ENCODE peak calls at places on chromosomes 4 and X, in seven cellular contexts. Z, S, V, M, C, A and T are unnamed samples.

GRCh38 chrX:19514791-19515614 is at the start of gene MAP3K15:
- DNase-seq in Z (peak), S (no peak), V (peak), M (peak), C (no peak), A (peak), T (no peak)

GRCh38 chr4:164350086-164350485 is 403.8 kb upstream of the SMIM31 start:
- DNase-seq in Z (no peak), S (no peak), V (no peak), M (no peak), C (no peak), A (no peak), T (peak)

GRCh38 chr4:167955006-167955405 is 137.3 kb upstream of the ANXA10 start:
- DNase-seq in Z (no peak), S (no peak), V (no peak), M (no peak), C (no peak), A (no peak), T (no peak)

GRCh38 chrX:65451663-65452062 is 82.9 kb downstream of the LAS1L start:
- DNase-seq in Z (no peak), S (no peak), V (peak), M (peak), C (no peak), A (no peak), T (peak)

GRCh38 chr4:2275546-2276251 is 13.8 kb upstream of the MXD4 start:
- DNase-seq in Z (no peak), S (no peak), V (no peak), M (no peak), C (no peak), A (no peak), T (no peak)

GRCh38 chrX:71100581-71101505 is 5.2 kb downstream of the FOXO4 start:
- DNase-seq in Z (no peak), S (no peak), V (no peak), M (no peak), C (no peak), A (no peak), T (no peak)

GRCh38 chr4:113292371-113293042 is 243.1 kb downstream of the ANK2 start:
- DNase-seq in Z (no peak), S (no peak), V (no peak), M (no peak), C (no peak), A (no peak), T (no peak)

GRCh38 chrX:72317139-72317538 is 11.4 kb upstream of the CITED1 start:
- DNase-seq in Z (no peak), S (no peak), V (no peak), M (no peak), C (no peak), A (no peak), T (no peak)

GRCh38 chrX:29431895-29432294 is 783.5 kb upstream of the MAGEB2 start:
- DNase-seq in Z (no peak), S (no peak), V (no peak), M (no peak), C (no peak), A (no peak), T (no peak)

DNA sequence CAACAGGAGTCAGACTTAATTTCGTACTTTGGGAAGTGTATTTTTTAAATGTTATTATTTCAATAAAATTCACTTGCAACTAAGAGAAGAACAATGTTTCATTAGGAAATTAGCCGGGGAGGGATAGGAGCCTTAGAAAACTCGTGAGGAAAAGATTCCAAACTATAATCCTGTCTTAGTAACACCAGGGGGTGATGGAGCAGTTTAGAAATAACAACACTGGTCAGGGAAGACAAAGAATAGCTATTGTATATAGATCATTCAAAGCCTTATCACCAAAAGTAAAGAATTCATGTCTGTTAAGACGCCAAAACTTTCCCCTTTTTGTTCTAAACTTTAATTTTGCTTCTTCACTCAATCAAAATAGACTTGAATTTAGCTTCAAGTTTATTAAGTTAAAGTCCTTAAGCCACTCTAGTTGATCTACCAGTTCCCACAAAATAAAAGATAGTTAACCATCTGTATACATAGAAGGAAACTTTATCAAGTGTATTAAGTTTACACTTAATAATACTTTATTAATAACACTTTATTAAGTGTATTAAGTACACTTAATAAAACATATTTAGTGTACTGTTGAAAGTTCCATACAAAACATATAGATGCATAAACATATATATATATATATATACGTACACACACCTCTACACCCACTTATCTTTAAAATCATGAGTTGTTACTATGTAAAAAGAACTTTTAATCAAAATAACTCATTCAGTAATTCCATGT is 60.5 kb downstream of the ARAP2 start:
- DNase-seq in Z (no peak), S (no peak), V (no peak), M (no peak), C (no peak), A (no peak), T (no peak)
- H3K27ac ChIP-seq in Z (no peak), S (no peak), V (no peak), M (no peak), C (no peak), A (no peak), T (no peak)

DNA sequence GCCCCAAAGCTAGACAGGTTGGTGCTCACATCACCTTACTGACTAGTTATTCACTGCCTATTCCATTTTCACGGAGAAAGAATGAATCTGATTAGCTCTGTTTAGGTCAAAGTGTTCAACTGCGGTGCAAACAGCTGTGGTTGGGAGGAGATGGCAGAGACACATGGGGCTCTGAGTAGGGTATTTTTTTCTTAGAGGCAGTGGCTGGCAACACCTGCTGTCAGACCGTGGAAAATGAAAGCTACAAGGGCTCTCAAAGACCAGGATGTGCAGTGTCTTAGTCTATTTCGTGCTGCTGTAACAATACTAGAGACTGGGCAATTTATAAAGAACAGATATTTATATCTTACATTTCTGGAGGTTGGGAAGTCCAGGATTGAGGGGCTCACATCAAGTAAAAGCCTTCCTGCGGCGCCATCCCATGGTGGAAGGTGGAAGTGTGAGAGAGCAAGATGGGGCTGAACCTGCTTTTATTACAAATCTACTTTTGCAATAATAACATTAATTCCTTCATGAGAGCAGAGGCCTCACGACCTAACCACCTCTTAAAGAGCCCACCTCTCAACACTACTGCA is 10.6 kb downstream of the NYX start:
- DNase-seq in Z (no peak), S (no peak), V (no peak), M (peak), C (no peak), A (no peak), T (no peak)
- TF ChIP-seq CTCF in Z (no peak), S (no peak), V (peak), M (peak), C (no peak), A (no peak), T (no peak)

GRCh38 chr4:23686169-23686903 is 203.5 kb downstream of the PPARGC1A start:
- DNase-seq in Z (no peak), S (no peak), V (no peak), M (no peak), C (no peak), A (no peak), T (no peak)
- H3K27ac ChIP-seq in Z (no peak), S (no peak), V (no peak), M (no peak), C (no peak), A (no peak), T (no peak)

GRCh38 chrX:36859231-36859630 is 148.9 kb upstream of the FAM47C start:
- DNase-seq in Z (no peak), S (no peak), V (no peak), M (no peak), C (no peak), A (no peak), T (no peak)

DNA sequence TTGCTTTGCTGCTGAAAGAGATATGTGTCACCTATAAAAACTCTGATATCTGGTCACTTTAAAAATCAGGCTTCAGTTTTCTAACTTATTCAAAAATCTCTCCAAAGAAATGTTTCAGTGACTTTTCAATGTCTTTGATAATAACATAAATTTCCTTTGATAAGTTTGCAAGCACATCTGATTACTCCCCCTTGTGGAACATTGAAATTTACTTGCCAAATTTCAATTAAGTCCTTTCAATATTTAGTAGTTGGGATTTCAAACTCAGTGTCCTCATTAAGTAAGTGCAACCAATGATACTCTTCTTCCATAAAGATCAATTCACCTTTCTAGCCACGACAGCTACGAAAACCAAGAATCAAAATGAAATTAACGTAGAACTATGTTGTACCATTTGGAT is 151.3 kb upstream of the FAM47C start:
- DNase-seq in Z (no peak), S (no peak), V (no peak), M (no peak), C (no peak), A (no peak), T (no peak)
- TF ChIP-seq CTCF in Z (no peak), S (no peak), V (peak), M (peak), C (peak), A (no peak), T (no peak)

GRCh38 chr4:38752393-38752961 is 30.3 kb downstream of the TLR10 start:
- DNase-seq in Z (no peak), S (no peak), V (no peak), M (peak), C (no peak), A (no peak), T (no peak)
- H3K27ac ChIP-seq in Z (no peak), S (peak), V (no peak), M (peak), C (peak), A (no peak), T (no peak)